ENCODE peak calls at places on chromosome 10, in nine cellular contexts. G is NCI-H2029; K is activated T-cell treated with anti-CD3 and anti-CD28 coated beads for 1 hour; O is upper lobe of right lung; S is NCI-H1694; Z is amniotic epithelial cell; X is renal cortical epithelial cell; C is T follicular helper cell; B is naive thymus-derived CD8-positive, alpha-beta T cell. L is an unnamed sample.

GRCh38 chr10:29946953-29947700 is 112.3 kb downstream of the JCAD start:
- DNase-seq in G (no peak), K (no peak), O (no peak), S (no peak), Z (peak), X (peak), C (no peak), B (no peak), L (no peak)

GRCh38 chr10:59753267-59753666 is at the start of gene MRLN:
- DNase-seq in G (no peak), K (no peak), O (no peak), S (peak), Z (no peak), X (no peak), C (no peak), B (no peak), L (no peak)

GRCh38 chr10:35641430-35642015 is 573 bp downstream of the FZD8 start:
- DNase-seq in G (no peak), K (no peak), O (no peak), S (no peak), Z (peak), X (no peak), C (no peak), B (peak), L (no peak)

GRCh38 chr10:88991161-88991899 is 732 bp downstream of the FAS start:
- DNase-seq in G (no peak), K (peak), O (peak), S (no peak), Z (peak), X (peak), C (peak), B (peak), L (peak)

GRCh38 chr10:34696423-34696822 is 118.7 kb downstream of the PARD3 start:
- DNase-seq in G (no peak), K (no peak), O (no peak), S (no peak), Z (peak), X (peak), C (no peak), B (no peak), L (no peak)

GRCh38 chr10:72344932-72345331 is 9.8 kb downstream of the DNAJB12 start:
- DNase-seq in G (no peak), K (no peak), O (peak), S (no peak), Z (no peak), X (no peak), C (no peak), B (no peak), L (no peak)

GRCh38 chr10:111211756-111212155 is 134.9 kb downstream of the ADRA2A start:
- DNase-seq in G (no peak), K (no peak), O (no peak), S (no peak), Z (peak), X (peak), C (no peak), B (no peak), L (no peak)

GRCh38 chr10:60662917-60663614 is 115.2 kb upstream of the CDK1 start:
- DNase-seq in G (no peak), K (no peak), O (no peak), S (no peak), Z (peak), X (no peak), C (no peak), B (no peak), L (no peak)

GRCh38 chr10:103281753-103282152 is 4.8 kb downstream of the INA start:
- DNase-seq in G (peak), K (no peak), O (peak), S (peak), Z (peak), X (no peak), C (no peak), B (no peak), L (peak)

GRCh38 chr10:31011017-31011659 is 20.5 kb downstream of the ZNF438 start:
- DNase-seq in G (no peak), K (no peak), O (no peak), S (no peak), Z (no peak), X (no peak), C (no peak), B (no peak), L (no peak)

GRCh38 chr10:3401491-3401938 is 228.9 kb upstream of the PITRM1 start:
- DNase-seq in G (no peak), K (no peak), O (no peak), S (no peak), Z (peak), X (no peak), C (no peak), B (no peak), L (no peak)

GRCh38 chr10:97937054-97937453 is 87.4 kb downstream of the GOLGA7B start:
- DNase-seq in G (no peak), K (no peak), O (no peak), S (no peak), Z (no peak), X (no peak), C (no peak), B (no peak), L (no peak)

GRCh38 chr10:78579995-78580394 is 488.8 kb upstream of the ZMIZ1 start:
- DNase-seq in G (peak), K (no peak), O (no peak), S (peak), Z (no peak), X (peak), C (no peak), B (no peak), L (no peak)

GRCh38 chr10:67659497-67659896 is 36.5 kb downstream of the CTNNA3 start:
- DNase-seq in G (no peak), K (no peak), O (no peak), S (no peak), Z (no peak), X (no peak), C (no peak), B (no peak), L (no peak)

GRCh38 chr10:116769791-116770190 is 27.4 kb upstream of the HSPA12A start:
- DNase-seq in G (no peak), K (no peak), O (no peak), S (no peak), Z (peak), X (no peak), C (no peak), B (no peak), L (no peak)

GRCh38 chr10:69864321-69864720 is 62.6 kb downstream of the COL13A1 start:
- DNase-seq in G (no peak), K (no peak), O (no peak), S (no peak), Z (peak), X (peak), C (no peak), B (no peak), L (no peak)

GRCh38 chr10:61897671-61898434 is 3.6 kb upstream of the ARID5B start:
- DNase-seq in G (no peak), K (no peak), O (no peak), S (no peak), Z (peak), X (peak), C (no peak), B (no peak), L (no peak)

GRCh38 chr10:67884842-67885680 is 605 bp downstream of the SIRT1 start:
- DNase-seq in G (peak), K (peak), O (peak), S (no peak), Z (peak), X (peak), C (peak), B (peak), L (peak)

GRCh38 chr10:94997763-94998174 is 59.3 kb downstream of the CYP2C9 start:
- DNase-seq in G (no peak), K (no peak), O (no peak), S (no peak), Z (no peak), X (peak), C (no peak), B (no peak), L (no peak)

GRCh38 chr10:12469345-12469744 is 120.0 kb downstream of the CAMK1D start:
- DNase-seq in G (no peak), K (no peak), O (no peak), S (peak), Z (no peak), X (no peak), C (no peak), B (no peak), L (no peak)

GRCh38 chr10:50648089-50648934 is 24.6 kb upstream of the SGMS1 start:
- DNase-seq in G (no peak), K (no peak), O (no peak), S (no peak), Z (no peak), X (no peak), C (no peak), B (no peak), L (no peak)

GRCh38 chr10:90787906-90788491 is 69.8 kb downstream of the HTR7 start:
- DNase-seq in G (no peak), K (no peak), O (no peak), S (peak), Z (peak), X (peak), C (peak), B (peak), L (peak)

GRCh38 chr10:70662362-70663220 is 9.7 kb upstream of the ADAMTS14 start:
- DNase-seq in G (no peak), K (no peak), O (peak), S (no peak), Z (peak), X (no peak), C (no peak), B (no peak), L (no peak)

GRCh38 chr10:44882146-44882720 is 28.9 kb upstream of the TMEM72 start:
- DNase-seq in G (no peak), K (no peak), O (no peak), S (no peak), Z (no peak), X (no peak), C (no peak), B (no peak), L (no peak)

GRCh38 chr10:96673318-96674099 is 46.8 kb downstream of the PIK3AP1 start:
- DNase-seq in G (no peak), K (no peak), O (peak), S (no peak), Z (peak), X (peak), C (no peak), B (no peak), L (no peak)

GRCh38 chr10:132274581-132274980 is 33.2 kb downstream of the STK32C start:
- DNase-seq in G (no peak), K (no peak), O (no peak), S (no peak), Z (no peak), X (no peak), C (no peak), B (no peak), L (no peak)

GRCh38 chr10:100872034-100872791 is 40.5 kb upstream of the SLF2 start:
- DNase-seq in G (no peak), K (peak), O (no peak), S (peak), Z (no peak), X (no peak), C (peak), B (peak), L (no peak)

GRCh38 chr10:99007457-99007856 is 228.2 kb downstream of the HPSE2 start:
- DNase-seq in G (no peak), K (no peak), O (no peak), S (no peak), Z (no peak), X (no peak), C (no peak), B (no peak), L (no peak)

GRCh38 chr10:7121154-7121797 is 289.6 kb downstream of the SFMBT2 start:
- DNase-seq in G (no peak), K (peak), O (peak), S (no peak), Z (peak), X (no peak), C (peak), B (peak), L (no peak)